ENCODE peak calls at places on chromosomes 13 and 19, in ten cellular contexts. W is fibroblast of lung, T is MM.1S, Z is thoracic aorta, K is stomach, E is A673, G is tibial nerve, D is uterus, P is cardiac muscle cell, U is GM23338. B is an unnamed sample.

GRCh38 chr19:54142166-54142780 is 4.7 kb downstream of the CNOT3 start:
- DNase-seq in W (peak; percentile 29), T (no peak), Z (no peak), K (no peak), E (no peak), G (no peak), D (no peak), P (no peak), U (no peak), B (no peak)

GRCh38 chr13:65461590-65461989 is 1768.5 kb downstream of the PCDH9 start:
- DNase-seq in W (peak; percentile 53), T (no peak), Z (no peak), K (no peak), E (no peak), G (no peak), D (no peak), P (no peak), U (peak; percentile 8), B (no peak)

GRCh38 chr13:101626925-101627555 is 174.6 kb downstream of the ITGBL1 start:
- DNase-seq in W (no peak), T (peak; percentile 90), Z (no peak), K (no peak), E (peak; percentile 11), G (no peak), D (no peak), P (no peak), U (no peak), B (no peak)

GRCh38 chr13:21106089-21106488 is 44.7 kb upstream of the LATS2 start:
- DNase-seq in W (peak; percentile 79), T (no peak), Z (no peak), K (no peak), E (no peak), G (no peak), D (no peak), P (no peak), U (no peak), B (no peak)

GRCh38 chr19:48813123-48813911 is 2.5 kb upstream of the BCAT2 start:
- DNase-seq in W (no peak), T (no peak), Z (no peak), K (no peak), E (no peak), G (no peak), D (no peak), P (no peak), U (peak; percentile 69), B (no peak)

GRCh38 chr19:43465468-43466120 is at the start of gene LYPD3:
- DNase-seq in W (no peak), T (no peak), Z (no peak), K (peak; percentile 49), E (no peak), G (no peak), D (peak; percentile 49), P (no peak), U (peak; percentile 82), B (peak; percentile 90)

GRCh38 chr13:33497146-33497845 is 211.7 kb upstream of the STARD13 start:
- DNase-seq in W (peak; percentile 72), T (no peak), Z (no peak), K (no peak), E (no peak), G (no peak), D (no peak), P (no peak), U (no peak), B (peak; percentile 64)

GRCh38 chr19:6732803-6733337 is 4.5 kb downstream of the GPR108 start:
- DNase-seq in W (no peak), T (no peak), Z (no peak), K (no peak), E (no peak), G (no peak), D (no peak), P (no peak), U (no peak), B (no peak)

GRCh38 chr13:93260591-93260990 is 34.0 kb downstream of the GPC6 start:
- DNase-seq in W (peak; percentile 56), T (no peak), Z (no peak), K (no peak), E (no peak), G (no peak), D (no peak), P (no peak), U (no peak), B (peak; percentile 45)

GRCh38 chr13:72137782-72138181 is 270.8 kb upstream of the DACH1 start:
- DNase-seq in W (no peak), T (no peak), Z (no peak), K (no peak), E (no peak), G (no peak), D (no peak), P (no peak), U (no peak), B (no peak)

GRCh38 chr19:48896191-48896720 is 2.3 kb downstream of the TULP2 start:
- DNase-seq in W (peak; percentile 39), T (no peak), Z (no peak), K (no peak), E (peak; percentile 53), G (peak; percentile 49), D (peak; percentile 81), P (peak; percentile 79), U (peak; percentile 93), B (no peak)

GRCh38 chr13:28031929-28032328 is 43.4 kb upstream of the URAD start:
- DNase-seq in W (no peak), T (no peak), Z (no peak), K (no peak), E (no peak), G (no peak), D (no peak), P (no peak), U (no peak), B (no peak)

GRCh38 chr19:46915386-46915785 is 54.6 kb downstream of the ARHGAP35 start:
- DNase-seq in W (no peak), T (no peak), Z (no peak), K (no peak), E (peak; percentile 46), G (no peak), D (no peak), P (no peak), U (no peak), B (no peak)

GRCh38 chr19:41804327-41804726 is 7.9 kb downstream of the CEACAM3 start:
- DNase-seq in W (no peak), T (no peak), Z (no peak), K (no peak), E (no peak), G (no peak), D (no peak), P (no peak), U (no peak), B (no peak)

GRCh38 chr13:106479849-106480400 is 55.5 kb downstream of the EFNB2 start:
- DNase-seq in W (no peak), T (no peak), Z (no peak), K (no peak), E (no peak), G (no peak), D (no peak), P (no peak), U (peak; percentile 24), B (no peak)
- TF ChIP-seq CTCF in W (no peak), T (no peak), Z (no peak), K (no peak), E (no peak), G (no peak), D (no peak), P (no peak), U (no peak), B (no peak)

GRCh38 chr13:90445179-90445578 is 902.3 kb upstream of the MIR17HG start:
- DNase-seq in W (peak; percentile 98), T (no peak), Z (no peak), K (no peak), E (peak; percentile 68), G (no peak), D (no peak), P (peak; percentile 33), U (peak; percentile 60), B (peak; percentile 89)

GRCh38 chr13:90443268-90443667 is 904.2 kb upstream of the MIR17HG start:
- DNase-seq in W (peak; percentile 32), T (no peak), Z (no peak), K (no peak), E (no peak), G (no peak), D (no peak), P (no peak), U (no peak), B (peak; percentile 36)

GRCh38 chr13:90447034-90447734 is 900.3 kb upstream of the MIR17HG start:
- DNase-seq in W (no peak), T (no peak), Z (no peak), K (no peak), E (no peak), G (no peak), D (no peak), P (no peak), U (no peak), B (no peak)

GRCh38 chr13:90447735-90448103 is 899.8 kb upstream of the MIR17HG start:
- DNase-seq in W (peak; percentile 95), T (no peak), Z (no peak), K (no peak), E (peak; percentile 39), G (no peak), D (no peak), P (no peak), U (peak; percentile 44), B (peak; percentile 85)

DNA sequence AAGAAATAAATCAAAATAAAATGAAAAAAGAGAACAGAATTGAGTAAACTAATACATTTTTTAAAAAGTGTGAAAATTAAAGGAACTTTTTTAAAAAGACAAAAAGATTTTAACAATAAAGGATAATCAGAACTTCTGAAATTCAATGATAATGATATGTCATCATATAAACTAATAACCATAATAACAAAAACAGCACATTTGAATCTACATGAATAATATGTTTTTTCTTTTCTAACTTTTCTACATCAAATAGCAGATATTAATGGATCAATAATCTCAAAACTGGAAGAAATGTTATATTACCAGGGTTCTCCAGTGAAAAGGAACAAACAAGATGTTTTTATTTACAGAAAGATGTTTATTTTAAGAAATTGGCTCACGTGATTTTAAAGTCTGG is 903.3 kb upstream of the MIR17HG start:
- DNase-seq in W (no peak), T (no peak), Z (no peak), K (no peak), E (no peak), G (no peak), D (no peak), P (no peak), U (no peak), B (no peak)
- H3K36me3 ChIP-seq in W (no peaks in the 10 kb centered on the region), T (no peaks in the 10 kb centered on the region), Z (no peaks in the 10 kb centered on the region), K (no peaks in the 10 kb centered on the region), E (no peaks in the 10 kb centered on the region), G (no peaks in the 10 kb centered on the region), D (no peaks in the 10 kb centered on the region), P (no peaks in the 10 kb centered on the region), U (no peaks in the 10 kb centered on the region), B (no peaks in the 10 kb centered on the region)

GRCh38 chr19:34838248-34838647 is 65.2 kb upstream of the ZNF599 start:
- DNase-seq in W (no peak), T (no peak), Z (no peak), K (peak; percentile 17), E (peak; percentile 22), G (no peak), D (no peak), P (peak; percentile 25), U (peak; percentile 44), B (peak; percentile 29)
- TF ChIP-seq CTCF in W (no peak), T (no peak), Z (no peak), K (no peak), E (no peak), G (no peak), D (no peak), P (no peak), U (peak; percentile 82), B (peak; percentile 54)

DNA sequence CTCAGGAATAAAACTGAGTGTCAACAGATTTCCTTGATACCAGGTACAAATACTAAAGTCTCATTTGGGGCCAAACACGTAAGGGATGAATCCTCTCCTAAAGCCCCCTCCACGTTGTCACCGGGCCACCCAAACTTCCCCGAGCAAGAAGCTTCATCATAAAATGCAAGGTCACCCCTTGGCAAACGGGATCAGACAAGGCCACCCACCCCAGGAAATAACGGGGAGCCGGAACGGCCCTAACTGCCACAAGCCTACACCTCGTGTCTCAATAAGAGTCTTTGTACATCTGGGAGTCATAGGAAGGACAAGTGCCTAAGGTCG is 717 bp downstream of the EEF2 start:
- DNase-seq in W (no peak), T (peak; percentile 44), Z (no peak), K (no peak), E (no peak), G (no peak), D (no peak), P (no peak), U (no peak), B (no peak)
- H3K36me3 ChIP-seq in W (peaks cover 47% of the 10 kb centered on the region), T (peaks cover 51% of the 10 kb centered on the region), Z (peaks cover 46% of the 10 kb centered on the region), K (peaks cover 48% of the 10 kb centered on the region), E (peaks cover 53% of the 10 kb centered on the region), G (peaks cover 43% of the 10 kb centered on the region), D (no peaks in the 10 kb centered on the region), P (peaks cover 45% of the 10 kb centered on the region), U (peaks cover 48% of the 10 kb centered on the region), B (peaks cover 50% of the 10 kb centered on the region)

B was measured in bronchial epithelial cell.